ENCODE peak calls at places on chromosomes 12 and 14, in eight cellular contexts. O is body of pancreas, U is A549, A is Peyer's patch, M is ovary, R is HepG2, T is thyroid gland, S is breast epithelium. D is an unnamed sample.
A peak's percentile ranks its signal among the peaks of the same experiment; 100 is the strongest.

GRCh38 chr14:34498684-34499412 is 36.8 kb upstream of the SPTSSA start:
- DNase-seq in R (peak; percentile 86), A (no peak), O (peak; percentile 23), U (peak; percentile 52), S (no peak), T (peak; percentile 21), M (no peak), D (no peak)

GRCh38 chr14:23182372-23183014 is 967 bp downstream of the SLC7A8 start:
- DNase-seq in A (peak; percentile 67), T (peak; percentile 80), R (no peak), O (peak; percentile 62), S (peak; percentile 57), M (peak; percentile 79), U (no peak), D (peak; percentile 71)

GRCh38 chr14:72000907-72001306 is 68.7 kb downstream of the RGS6 start:
- DNase-seq in A (no peak), M (peak; percentile 31), S (no peak), U (no peak), T (peak; percentile 87), O (no peak), R (no peak), D (no peak)

GRCh38 chr12:57229634-57230380 is at the start of gene SHMT2:
- DNase-seq in S (peak; percentile 85), R (peak; percentile 95), M (peak; percentile 94), A (peak; percentile 89), T (peak; percentile 95), U (peak; percentile 99), O (peak; percentile 99), D (peak; percentile 95)

GRCh38 chr14:92687681-92688433 is 60.6 kb downstream of the LGMN start:
- DNase-seq in A (peak; percentile 57), R (no peak), T (peak; percentile 67), O (peak; percentile 72), U (no peak), M (peak; percentile 50), S (no peak), D (no peak)

GRCh38 chr14:99996951-99997571 is 68.2 kb upstream of the EVL start:
- DNase-seq in O (no peak), S (no peak), R (no peak), A (no peak), T (no peak), U (no peak), M (no peak), D (no peak)

GRCh38 chr14:97408937-97409860 is 612.0 kb downstream of the VRK1 start:
- DNase-seq in R (no peak), T (no peak), U (no peak), A (no peak), M (no peak), S (no peak), O (no peak), D (no peak)

GRCh38 chr12:12510141-12510540 is 52.5 kb downstream of the DUSP16 start:
- DNase-seq in M (no peak), A (no peak), T (no peak), R (no peak), S (no peak), U (no peak), O (no peak), D (no peak)

DNA sequence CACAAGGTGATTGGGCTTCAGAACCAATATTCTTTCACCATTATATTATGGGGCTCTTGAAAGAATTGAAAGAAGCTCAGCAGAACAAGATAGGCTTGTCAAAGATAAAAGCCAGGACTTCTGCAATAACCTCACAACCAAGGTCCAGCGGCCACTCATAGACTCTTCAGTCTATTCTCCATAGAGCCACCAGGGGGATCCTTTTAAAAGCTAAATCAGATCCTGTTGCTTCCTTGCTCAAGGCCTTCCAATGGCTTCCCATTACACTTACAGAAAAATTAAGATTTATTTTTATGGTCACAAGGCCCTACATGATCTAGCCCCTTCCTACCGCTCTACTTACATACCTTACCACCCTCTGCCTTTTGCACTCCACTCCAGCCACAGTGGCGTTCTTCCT is 169.6 kb downstream of the C12orf42 start:
- DNase-seq in S (no peak), R (peak; percentile 20), U (peak; percentile 9), O (no peak), T (no peak), M (no peak), A (no peak), D (no peak)
- TF ChIP-seq CTCF in S (no peak), R (peak; percentile 33), U (peak; percentile 13), O (no peak), T (no peak), M (no peak), A (peak; percentile 21), D (no peak)

GRCh38 chr14:73764881-73765280 is 50.7 kb upstream of the PNMA1 start:
- DNase-seq in O (peak; percentile 86), M (no peak), U (no peak), A (peak; percentile 76), T (peak; percentile 92), S (peak; percentile 72), R (no peak), D (no peak)
- TF ChIP-seq POLR2A in O (no peak), M (no peak), U (no peak), A (peak; percentile 35), T (peak; percentile 48), S (no peak), R (no peak), D (no peak)

GRCh38 chr12:124424516-124424905 is 129.6 kb downstream of the RFLNA start:
- DNase-seq in T (no peak), S (no peak), A (no peak), O (no peak), R (no peak), M (no peak), U (no peak), D (no peak)
- H3K27ac ChIP-seq in T (no peak overlapping the region), S (peak overlapping the region; percentile 94), A (peak overlapping the region; percentile 86), O (peak overlapping the region; percentile 89), R (no peak overlapping the region), M (no peak overlapping the region), U (peak overlapping the region; percentile 91), D (peak overlapping the region; percentile 96)

GRCh38 chr14:36105401-36105800 is 71.1 kb downstream of the PTCSC3 start:
- DNase-seq in A (no peak), O (no peak), R (peak; percentile 21), M (no peak), S (no peak), T (peak; percentile 80), U (no peak), D (no peak)
- TF ChIP-seq CTCF in A (no peak), O (no peak), R (peak; percentile 57), M (no peak), S (no peak), T (peak; percentile 85), U (no peak), D (no peak)

GRCh38 chr12:9130244-9130643 is 14.5 kb upstream of the A2M start:
- DNase-seq in T (no peak), O (no peak), U (no peak), A (no peak), M (no peak), R (no peak), S (no peak), D (no peak)

GRCh38 chr12:9123741-9124140 is 8.0 kb upstream of the A2M start:
- DNase-seq in S (no peak), A (no peak), U (no peak), M (no peak), O (no peak), R (no peak), T (no peak), D (no peak)

GRCh38 chr12:9127936-9128663 is 12.4 kb upstream of the A2M start:
- DNase-seq in M (no peak), O (no peak), T (no peak), S (no peak), U (no peak), R (no peak), A (peak; percentile 35), D (no peak)

GRCh38 chr12:9124346-9125031 is 8.8 kb upstream of the A2M start:
- DNase-seq in T (no peak), U (no peak), M (no peak), S (no peak), A (no peak), R (no peak), O (no peak), D (no peak)

GRCh38 chr12:9127484-9127883 is 11.8 kb upstream of the A2M start:
- DNase-seq in U (no peak), O (no peak), S (no peak), M (no peak), A (no peak), T (no peak), R (no peak), D (no peak)
- TF ChIP-seq POLR2A in U (no peak), O (no peak), S (no peak), M (no peak), A (no peak), T (no peak), R (no peak), D (no peak)

GRCh38 chr12:70120970-70121369 is 122.3 kb upstream of the CNOT2 start:
- DNase-seq in A (no peak), T (no peak), M (no peak), R (no peak), S (no peak), O (no peak), U (no peak), D (no peak)
- H3K27ac ChIP-seq in A (no peak overlapping the region), T (no peak overlapping the region), M (no peak overlapping the region), R (no peak overlapping the region), S (no peak overlapping the region), O (no peak overlapping the region), U (no peak overlapping the region), D (no peak overlapping the region)

D was measured in uterus.